ENCODE peak calls at places on chromosome 1, in nine cellular contexts. One of them, this sample, is unnamed.

GRCh38 chr1:108561731-108562326 is 1.9 kb downstream of the EEIG2 start:
- DNase-seq in cardiac septum: peak; percentile 87
- DNase-seq in hepatic stellate cell: no peak
- DNase-seq in ELF-1: peak; percentile 87
- DNase-seq in T-cell: peak; percentile 84
- DNase-seq in left cardiac atrium: peak; percentile 69
- DNase-seq in psoas muscle: peak; percentile 56
- DNase-seq in NCI-H1417: peak; percentile 61
- DNase-seq in activated T-helper 2 cell treated with anti-CD3 and anti-CD28 coated beads, Interferon-gamma antibody, Interleukin-2, Interleukin-4, amounts not matched to agents 10 μg/mL and 5 μg/mL and 100 μg/mL, durations not matched to agents 14 hours and 24 hours and 36 hours: peak; percentile 74
- DNase-seq in this sample: no peak

GRCh38 chr1:12183095-12183794 is 16.5 kb downstream of the TNFRSF1B start:
- DNase-seq in hepatic stellate cell: no peak
- DNase-seq in NCI-H1417: no peak
- DNase-seq in ELF-1: no peak
- DNase-seq in left cardiac atrium: no peak
- DNase-seq in T-cell: no peak
- DNase-seq in psoas muscle: no peak
- DNase-seq in cardiac septum: no peak
- DNase-seq in activated T-helper 2 cell treated with anti-CD3 and anti-CD28 coated beads, Interferon-gamma antibody, Interleukin-2, Interleukin-4, amounts not matched to agents 10 μg/mL and 5 μg/mL and 100 μg/mL, durations not matched to agents 14 hours and 24 hours and 36 hours: no peak
- DNase-seq in this sample: no peak

GRCh38 chr1:114086601-114087368 is 66.9 kb downstream of the SYT6 start:
- DNase-seq in activated T-helper 2 cell treated with anti-CD3 and anti-CD28 coated beads, Interferon-gamma antibody, Interleukin-2, Interleukin-4, amounts not matched to agents 10 μg/mL and 5 μg/mL and 100 μg/mL, durations not matched to agents 14 hours and 24 hours and 36 hours: no peak
- DNase-seq in left cardiac atrium: no peak
- DNase-seq in hepatic stellate cell: no peak
- DNase-seq in NCI-H1417: no peak
- DNase-seq in cardiac septum: no peak
- DNase-seq in psoas muscle: no peak
- DNase-seq in ELF-1: no peak
- DNase-seq in T-cell: no peak
- DNase-seq in this sample: no peak

GRCh38 chr1:1058088-1058905 is 15.8 kb downstream of the RNF223 start:
- DNase-seq in activated T-helper 2 cell treated with anti-CD3 and anti-CD28 coated beads, Interferon-gamma antibody, Interleukin-2, Interleukin-4, amounts not matched to agents 10 μg/mL and 5 μg/mL and 100 μg/mL, durations not matched to agents 14 hours and 24 hours and 36 hours: no peak
- DNase-seq in hepatic stellate cell: no peak
- DNase-seq in T-cell: no peak
- DNase-seq in NCI-H1417: no peak
- DNase-seq in ELF-1: no peak
- DNase-seq in psoas muscle: no peak
- DNase-seq in left cardiac atrium: no peak
- DNase-seq in cardiac septum: no peak
- DNase-seq in this sample: no peak

GRCh38 chr1:200378096-200378495 is 31.7 kb downstream of the ZNF281 start:
- DNase-seq in psoas muscle: no peak
- DNase-seq in hepatic stellate cell: no peak
- DNase-seq in ELF-1: no peak
- DNase-seq in T-cell: no peak
- DNase-seq in cardiac septum: no peak
- DNase-seq in activated T-helper 2 cell treated with anti-CD3 and anti-CD28 coated beads, Interferon-gamma antibody, Interleukin-2, Interleukin-4, amounts not matched to agents 10 μg/mL and 5 μg/mL and 100 μg/mL, durations not matched to agents 14 hours and 24 hours and 36 hours: no peak
- DNase-seq in left cardiac atrium: no peak
- DNase-seq in NCI-H1417: no peak
- DNase-seq in this sample: no peak

GRCh38 chr1:84344286-84344685 is 42.8 kb downstream of the SAMD13 start:
- DNase-seq in ELF-1: no peak
- DNase-seq in psoas muscle: no peak
- DNase-seq in cardiac septum: no peak
- DNase-seq in T-cell: no peak
- DNase-seq in hepatic stellate cell: peak; percentile 11
- DNase-seq in NCI-H1417: no peak
- DNase-seq in activated T-helper 2 cell treated with anti-CD3 and anti-CD28 coated beads, Interferon-gamma antibody, Interleukin-2, Interleukin-4, amounts not matched to agents 10 μg/mL and 5 μg/mL and 100 μg/mL, durations not matched to agents 14 hours and 24 hours and 36 hours: no peak
- DNase-seq in left cardiac atrium: no peak
- DNase-seq in this sample: no peak

GRCh38 chr1:215636258-215636965 is 69.3 kb downstream of the KCTD3 start:
- DNase-seq in cardiac septum: no peak
- DNase-seq in T-cell: no peak
- DNase-seq in NCI-H1417: no peak
- DNase-seq in psoas muscle: peak; percentile 68
- DNase-seq in hepatic stellate cell: no peak
- DNase-seq in ELF-1: no peak
- DNase-seq in activated T-helper 2 cell treated with anti-CD3 and anti-CD28 coated beads, Interferon-gamma antibody, Interleukin-2, Interleukin-4, amounts not matched to agents 10 μg/mL and 5 μg/mL and 100 μg/mL, durations not matched to agents 14 hours and 24 hours and 36 hours: no peak
- DNase-seq in left cardiac atrium: peak; percentile 24
- DNase-seq in this sample: no peak

GRCh38 chr1:8217011-8217711 is 100.8 kb upstream of the SLC45A1 start:
- DNase-seq in psoas muscle: peak; percentile 66
- DNase-seq in cardiac septum: no peak
- DNase-seq in activated T-helper 2 cell treated with anti-CD3 and anti-CD28 coated beads, Interferon-gamma antibody, Interleukin-2, Interleukin-4, amounts not matched to agents 10 μg/mL and 5 μg/mL and 100 μg/mL, durations not matched to agents 14 hours and 24 hours and 36 hours: peak; percentile 9
- DNase-seq in left cardiac atrium: peak; percentile 62
- DNase-seq in ELF-1: peak; percentile 62
- DNase-seq in hepatic stellate cell: no peak
- DNase-seq in T-cell: peak; percentile 34
- DNase-seq in NCI-H1417: no peak
- DNase-seq in this sample: no peak

GRCh38 chr1:182575540-182576149 is 13.4 kb downstream of the RNASEL start:
- DNase-seq in left cardiac atrium: no peak
- DNase-seq in activated T-helper 2 cell treated with anti-CD3 and anti-CD28 coated beads, Interferon-gamma antibody, Interleukin-2, Interleukin-4, amounts not matched to agents 10 μg/mL and 5 μg/mL and 100 μg/mL, durations not matched to agents 14 hours and 24 hours and 36 hours: no peak
- DNase-seq in hepatic stellate cell: peak; percentile 34
- DNase-seq in cardiac septum: no peak
- DNase-seq in T-cell: no peak
- DNase-seq in psoas muscle: no peak
- DNase-seq in NCI-H1417: no peak
- DNase-seq in ELF-1: no peak
- DNase-seq in this sample: no peak

GRCh38 chr1:175472464-175472863 is 270.9 kb downstream of the TNR start:
- DNase-seq in ELF-1: no peak
- DNase-seq in psoas muscle: no peak
- DNase-seq in NCI-H1417: no peak
- DNase-seq in T-cell: no peak
- DNase-seq in activated T-helper 2 cell treated with anti-CD3 and anti-CD28 coated beads, Interferon-gamma antibody, Interleukin-2, Interleukin-4, amounts not matched to agents 10 μg/mL and 5 μg/mL and 100 μg/mL, durations not matched to agents 14 hours and 24 hours and 36 hours: no peak
- DNase-seq in cardiac septum: no peak
- DNase-seq in hepatic stellate cell: no peak
- DNase-seq in left cardiac atrium: no peak
- DNase-seq in this sample: no peak

GRCh38 chr1:966135-966602 is at the start of gene PLEKHN1:
- DNase-seq in T-cell: peak; percentile 35
- DNase-seq in hepatic stellate cell: peak; percentile 84
- DNase-seq in activated T-helper 2 cell treated with anti-CD3 and anti-CD28 coated beads, Interferon-gamma antibody, Interleukin-2, Interleukin-4, amounts not matched to agents 10 μg/mL and 5 μg/mL and 100 μg/mL, durations not matched to agents 14 hours and 24 hours and 36 hours: no peak
- DNase-seq in ELF-1: peak; percentile 51
- DNase-seq in cardiac septum: no peak
- DNase-seq in psoas muscle: peak; percentile 53
- DNase-seq in left cardiac atrium: peak; percentile 26
- DNase-seq in NCI-H1417: no peak
- DNase-seq in this sample: no peak

GRCh38 chr1:31588751-31589515 is 12.6 kb downstream of the TINAGL1 start:
- DNase-seq in activated T-helper 2 cell treated with anti-CD3 and anti-CD28 coated beads, Interferon-gamma antibody, Interleukin-2, Interleukin-4, amounts not matched to agents 10 μg/mL and 5 μg/mL and 100 μg/mL, durations not matched to agents 14 hours and 24 hours and 36 hours: no peak
- DNase-seq in ELF-1: peak; percentile 68
- DNase-seq in T-cell: no peak
- DNase-seq in cardiac septum: no peak
- DNase-seq in NCI-H1417: no peak
- DNase-seq in psoas muscle: peak; percentile 73
- DNase-seq in hepatic stellate cell: peak; percentile 57
- DNase-seq in left cardiac atrium: peak; percentile 71
- DNase-seq in this sample: peak; percentile 37

GRCh38 chr1:22104865-22105437 is 37.9 kb downstream of the WNT4 start:
- DNase-seq in hepatic stellate cell: no peak
- DNase-seq in cardiac septum: no peak
- DNase-seq in left cardiac atrium: no peak
- DNase-seq in NCI-H1417: no peak
- DNase-seq in psoas muscle: no peak
- DNase-seq in T-cell: peak; percentile 44
- DNase-seq in ELF-1: no peak
- DNase-seq in activated T-helper 2 cell treated with anti-CD3 and anti-CD28 coated beads, Interferon-gamma antibody, Interleukin-2, Interleukin-4, amounts not matched to agents 10 μg/mL and 5 μg/mL and 100 μg/mL, durations not matched to agents 14 hours and 24 hours and 36 hours: peak; percentile 52
- DNase-seq in this sample: no peak

GRCh38 chr1:26472330-26472900 is at the start of gene HMGN2:
- DNase-seq in psoas muscle: peak; percentile 93
- DNase-seq in left cardiac atrium: peak; percentile 92
- DNase-seq in cardiac septum: peak; percentile 96
- DNase-seq in T-cell: peak; percentile 88
- DNase-seq in ELF-1: peak; percentile 94
- DNase-seq in hepatic stellate cell: peak; percentile 91
- DNase-seq in activated T-helper 2 cell treated with anti-CD3 and anti-CD28 coated beads, Interferon-gamma antibody, Interleukin-2, Interleukin-4, amounts not matched to agents 10 μg/mL and 5 μg/mL and 100 μg/mL, durations not matched to agents 14 hours and 24 hours and 36 hours: peak; percentile 86
- DNase-seq in NCI-H1417: peak; percentile 95
- DNase-seq in this sample: peak; percentile 95

GRCh38 chr1:31701137-31701736 is 2.6 kb downstream of the COL16A1 start:
- DNase-seq in left cardiac atrium: peak; percentile 92
- DNase-seq in activated T-helper 2 cell treated with anti-CD3 and anti-CD28 coated beads, Interferon-gamma antibody, Interleukin-2, Interleukin-4, amounts not matched to agents 10 μg/mL and 5 μg/mL and 100 μg/mL, durations not matched to agents 14 hours and 24 hours and 36 hours: no peak
- DNase-seq in hepatic stellate cell: peak; percentile 96
- DNase-seq in psoas muscle: peak; percentile 95
- DNase-seq in NCI-H1417: no peak
- DNase-seq in ELF-1: peak; percentile 70
- DNase-seq in T-cell: peak; percentile 37
- DNase-seq in cardiac septum: peak; percentile 89
- DNase-seq in this sample: peak; percentile 89

GRCh38 chr1:201250326-201251011 is 32.8 kb upstream of the PKP1 start:
- DNase-seq in ELF-1: no peak
- DNase-seq in psoas muscle: no peak
- DNase-seq in NCI-H1417: no peak
- DNase-seq in activated T-helper 2 cell treated with anti-CD3 and anti-CD28 coated beads, Interferon-gamma antibody, Interleukin-2, Interleukin-4, amounts not matched to agents 10 μg/mL and 5 μg/mL and 100 μg/mL, durations not matched to agents 14 hours and 24 hours and 36 hours: no peak
- DNase-seq in cardiac septum: no peak
- DNase-seq in left cardiac atrium: no peak
- DNase-seq in hepatic stellate cell: no peak
- DNase-seq in T-cell: no peak
- DNase-seq in this sample: no peak

GRCh38 chr1:145701306-145701862 is 5.8 kb downstream of the PDZK1 start:
- DNase-seq in cardiac septum: no peak
- DNase-seq in ELF-1: no peak
- DNase-seq in hepatic stellate cell: no peak
- DNase-seq in psoas muscle: no peak
- DNase-seq in T-cell: no peak
- DNase-seq in left cardiac atrium: no peak
- DNase-seq in NCI-H1417: no peak
- DNase-seq in activated T-helper 2 cell treated with anti-CD3 and anti-CD28 coated beads, Interferon-gamma antibody, Interleukin-2, Interleukin-4, amounts not matched to agents 10 μg/mL and 5 μg/mL and 100 μg/mL, durations not matched to agents 14 hours and 24 hours and 36 hours: no peak
- DNase-seq in this sample: no peak

GRCh38 chr1:67682659-67683197 is 2.3 kb upstream of the GADD45A start:
- DNase-seq in ELF-1: no peak
- DNase-seq in activated T-helper 2 cell treated with anti-CD3 and anti-CD28 coated beads, Interferon-gamma antibody, Interleukin-2, Interleukin-4, amounts not matched to agents 10 μg/mL and 5 μg/mL and 100 μg/mL, durations not matched to agents 14 hours and 24 hours and 36 hours: no peak
- DNase-seq in T-cell: no peak
- DNase-seq in hepatic stellate cell: peak; percentile 64
- DNase-seq in NCI-H1417: no peak
- DNase-seq in left cardiac atrium: no peak
- DNase-seq in psoas muscle: no peak
- DNase-seq in cardiac septum: no peak
- DNase-seq in this sample: no peak

GRCh38 chr1:84422909-84423308 is 24.6 kb downstream of the DNASE2B start:
- DNase-seq in ELF-1: no peak
- DNase-seq in NCI-H1417: no peak
- DNase-seq in T-cell: no peak
- DNase-seq in cardiac septum: no peak
- DNase-seq in psoas muscle: no peak
- DNase-seq in hepatic stellate cell: no peak
- DNase-seq in left cardiac atrium: no peak
- DNase-seq in activated T-helper 2 cell treated with anti-CD3 and anti-CD28 coated beads, Interferon-gamma antibody, Interleukin-2, Interleukin-4, amounts not matched to agents 10 μg/mL and 5 μg/mL and 100 μg/mL, durations not matched to agents 14 hours and 24 hours and 36 hours: no peak
- DNase-seq in this sample: no peak

GRCh38 chr1:215637041-215637573 is 70.0 kb downstream of the KCTD3 start:
- DNase-seq in cardiac septum: no peak
- DNase-seq in ELF-1: no peak
- DNase-seq in NCI-H1417: no peak
- DNase-seq in hepatic stellate cell: peak; percentile 6
- DNase-seq in activated T-helper 2 cell treated with anti-CD3 and anti-CD28 coated beads, Interferon-gamma antibody, Interleukin-2, Interleukin-4, amounts not matched to agents 10 μg/mL and 5 μg/mL and 100 μg/mL, durations not matched to agents 14 hours and 24 hours and 36 hours: no peak
- DNase-seq in T-cell: no peak
- DNase-seq in psoas muscle: peak; percentile 56
- DNase-seq in left cardiac atrium: peak; percentile 44
- DNase-seq in this sample: no peak

GRCh38 chr1:227072991-227073390 is 132.9 kb downstream of the COQ8A start:
- DNase-seq in ELF-1: no peak
- DNase-seq in NCI-H1417: no peak
- DNase-seq in cardiac septum: no peak
- DNase-seq in activated T-helper 2 cell treated with anti-CD3 and anti-CD28 coated beads, Interferon-gamma antibody, Interleukin-2, Interleukin-4, amounts not matched to agents 10 μg/mL and 5 μg/mL and 100 μg/mL, durations not matched to agents 14 hours and 24 hours and 36 hours: no peak
- DNase-seq in psoas muscle: no peak
- DNase-seq in hepatic stellate cell: no peak
- DNase-seq in left cardiac atrium: no peak
- DNase-seq in T-cell: no peak
- DNase-seq in this sample: no peak

GRCh38 chr1:201153474-201154388 is 543 bp downstream of the TMEM9 start:
- DNase-seq in T-cell: no peak
- DNase-seq in NCI-H1417: peak; percentile 13
- DNase-seq in ELF-1: peak; percentile 64
- DNase-seq in activated T-helper 2 cell treated with anti-CD3 and anti-CD28 coated beads, Interferon-gamma antibody, Interleukin-2, Interleukin-4, amounts not matched to agents 10 μg/mL and 5 μg/mL and 100 μg/mL, durations not matched to agents 14 hours and 24 hours and 36 hours: no peak
- DNase-seq in left cardiac atrium: no peak
- DNase-seq in psoas muscle: no peak
- DNase-seq in hepatic stellate cell: no peak
- DNase-seq in cardiac septum: no peak
- DNase-seq in this sample: no peak

GRCh38 chr1:156444407-156445001 is 56.1 kb downstream of the MEF2D start:
- DNase-seq in T-cell: no peak
- DNase-seq in activated T-helper 2 cell treated with anti-CD3 and anti-CD28 coated beads, Interferon-gamma antibody, Interleukin-2, Interleukin-4, amounts not matched to agents 10 μg/mL and 5 μg/mL and 100 μg/mL, durations not matched to agents 14 hours and 24 hours and 36 hours: no peak
- DNase-seq in left cardiac atrium: no peak
- DNase-seq in ELF-1: peak; percentile 49
- DNase-seq in NCI-H1417: peak; percentile 25
- DNase-seq in psoas muscle: no peak
- DNase-seq in hepatic stellate cell: no peak
- DNase-seq in cardiac septum: no peak
- DNase-seq in this sample: no peak

GRCh38 chr1:70979313-70979712 is 68.3 kb downstream of the PTGER3 start:
- DNase-seq in left cardiac atrium: no peak
- DNase-seq in NCI-H1417: no peak
- DNase-seq in psoas muscle: no peak
- DNase-seq in activated T-helper 2 cell treated with anti-CD3 and anti-CD28 coated beads, Interferon-gamma antibody, Interleukin-2, Interleukin-4, amounts not matched to agents 10 μg/mL and 5 μg/mL and 100 μg/mL, durations not matched to agents 14 hours and 24 hours and 36 hours: no peak
- DNase-seq in T-cell: no peak
- DNase-seq in cardiac septum: no peak
- DNase-seq in ELF-1: no peak
- DNase-seq in hepatic stellate cell: no peak
- DNase-seq in this sample: no peak

GRCh38 chr1:221963742-221964141 is 221.9 kb upstream of the DUSP10 start:
- DNase-seq in T-cell: no peak
- DNase-seq in hepatic stellate cell: no peak
- DNase-seq in cardiac septum: no peak
- DNase-seq in ELF-1: no peak
- DNase-seq in NCI-H1417: no peak
- DNase-seq in left cardiac atrium: no peak
- DNase-seq in psoas muscle: no peak
- DNase-seq in activated T-helper 2 cell treated with anti-CD3 and anti-CD28 coated beads, Interferon-gamma antibody, Interleukin-2, Interleukin-4, amounts not matched to agents 10 μg/mL and 5 μg/mL and 100 μg/mL, durations not matched to agents 14 hours and 24 hours and 36 hours: no peak
- DNase-seq in this sample: no peak

GRCh38 chr1:53308512-53308911 is 19.4 kb downstream of the LRP8 start:
- DNase-seq in psoas muscle: no peak
- DNase-seq in activated T-helper 2 cell treated with anti-CD3 and anti-CD28 coated beads, Interferon-gamma antibody, Interleukin-2, Interleukin-4, amounts not matched to agents 10 μg/mL and 5 μg/mL and 100 μg/mL, durations not matched to agents 14 hours and 24 hours and 36 hours: no peak
- DNase-seq in left cardiac atrium: no peak
- DNase-seq in ELF-1: peak; percentile 34
- DNase-seq in cardiac septum: no peak
- DNase-seq in T-cell: no peak
- DNase-seq in hepatic stellate cell: no peak
- DNase-seq in NCI-H1417: no peak
- DNase-seq in this sample: no peak

GRCh38 chr1:54138994-54139393 is 13.8 kb downstream of the CDCP2 start:
- DNase-seq in left cardiac atrium: no peak
- DNase-seq in ELF-1: no peak
- DNase-seq in cardiac septum: no peak
- DNase-seq in activated T-helper 2 cell treated with anti-CD3 and anti-CD28 coated beads, Interferon-gamma antibody, Interleukin-2, Interleukin-4, amounts not matched to agents 10 μg/mL and 5 μg/mL and 100 μg/mL, durations not matched to agents 14 hours and 24 hours and 36 hours: no peak
- DNase-seq in T-cell: no peak
- DNase-seq in NCI-H1417: no peak
- DNase-seq in hepatic stellate cell: no peak
- DNase-seq in psoas muscle: no peak
- DNase-seq in this sample: no peak

GRCh38 chr1:247111636-247112478 is 7.7 kb upstream of the ZNF669 start:
- DNase-seq in ELF-1: peak; percentile 66
- DNase-seq in activated T-helper 2 cell treated with anti-CD3 and anti-CD28 coated beads, Interferon-gamma antibody, Interleukin-2, Interleukin-4, amounts not matched to agents 10 μg/mL and 5 μg/mL and 100 μg/mL, durations not matched to agents 14 hours and 24 hours and 36 hours: no peak
- DNase-seq in T-cell: no peak
- DNase-seq in psoas muscle: peak; percentile 87
- DNase-seq in NCI-H1417: no peak
- DNase-seq in left cardiac atrium: peak; percentile 78
- DNase-seq in hepatic stellate cell: peak; percentile 79
- DNase-seq in cardiac septum: peak; percentile 86
- DNase-seq in this sample: no peak

GRCh38 chr1:100360790-100361232 is 8.5 kb downstream of the CDC14A start:
- DNase-seq in activated T-helper 2 cell treated with anti-CD3 and anti-CD28 coated beads, Interferon-gamma antibody, Interleukin-2, Interleukin-4, amounts not matched to agents 10 μg/mL and 5 μg/mL and 100 μg/mL, durations not matched to agents 14 hours and 24 hours and 36 hours: no peak
- DNase-seq in cardiac septum: no peak
- DNase-seq in psoas muscle: peak; percentile 62
- DNase-seq in left cardiac atrium: peak; percentile 62
- DNase-seq in NCI-H1417: no peak
- DNase-seq in ELF-1: no peak
- DNase-seq in hepatic stellate cell: peak; percentile 10
- DNase-seq in T-cell: no peak
- DNase-seq in this sample: no peak

GRCh38 chr1:111592389-111593361 is 26.9 kb upstream of the RAP1A start:
- DNase-seq in hepatic stellate cell: peak; percentile 60
- DNase-seq in activated T-helper 2 cell treated with anti-CD3 and anti-CD28 coated beads, Interferon-gamma antibody, Interleukin-2, Interleukin-4, amounts not matched to agents 10 μg/mL and 5 μg/mL and 100 μg/mL, durations not matched to agents 14 hours and 24 hours and 36 hours: peak; percentile 84
- DNase-seq in T-cell: peak; percentile 90
- DNase-seq in NCI-H1417: peak; percentile 34
- DNase-seq in cardiac septum: peak; percentile 91
- DNase-seq in ELF-1: peak; percentile 89
- DNase-seq in left cardiac atrium: peak; percentile 90
- DNase-seq in psoas muscle: peak; percentile 96
- DNase-seq in this sample: no peak